ENCODE peak calls at places on chromosome 2, in eight cellular contexts. One of them, this sample, is unnamed.

GRCh38 chr2:144241801-144242200 is 278.1 kb downstream of the ZEB2 start:
- DNase-seq in colonic mucosa: no peak
- DNase-seq in OCI-LY7: peak
- DNase-seq in IMR-90: no peak
- DNase-seq in RWPE1: no peak
- DNase-seq in uterus: no peak
- DNase-seq in AG04450: no peak
- DNase-seq in neural crest cell: no peak
- DNase-seq in this sample: no peak

GRCh38 chr2:194553969-194554368 is 1103.1 kb upstream of the SLC39A10 start:
- DNase-seq in colonic mucosa: no peak
- DNase-seq in IMR-90: no peak
- DNase-seq in AG04450: no peak
- DNase-seq in uterus: no peak
- DNase-seq in RWPE1: no peak
- DNase-seq in neural crest cell: no peak
- DNase-seq in OCI-LY7: no peak
- DNase-seq in this sample: no peak

GRCh38 chr2:102664439-102665042 is 45.2 kb downstream of the SLC9A2 start:
- DNase-seq in IMR-90: peak
- DNase-seq in colonic mucosa: peak
- DNase-seq in uterus: no peak
- DNase-seq in OCI-LY7: no peak
- DNase-seq in RWPE1: peak
- DNase-seq in AG04450: no peak
- DNase-seq in neural crest cell: no peak
- DNase-seq in this sample: no peak

GRCh38 chr2:73418343-73418742 is 32.7 kb downstream of the ALMS1 start:
- DNase-seq in neural crest cell: no peak
- DNase-seq in OCI-LY7: no peak
- DNase-seq in IMR-90: peak
- DNase-seq in AG04450: peak
- DNase-seq in colonic mucosa: peak
- DNase-seq in RWPE1: no peak
- DNase-seq in uterus: peak
- DNase-seq in this sample: no peak

GRCh38 chr2:207090389-207090788 is 75.4 kb downstream of the KLF7 start:
- DNase-seq in neural crest cell: no peak
- DNase-seq in uterus: no peak
- DNase-seq in OCI-LY7: no peak
- DNase-seq in IMR-90: no peak
- DNase-seq in AG04450: no peak
- DNase-seq in RWPE1: no peak
- DNase-seq in colonic mucosa: no peak
- DNase-seq in this sample: no peak

GRCh38 chr2:135256531-135257258 is 204.6 kb downstream of the RAB3GAP1 start:
- DNase-seq in OCI-LY7: no peak
- DNase-seq in neural crest cell: no peak
- DNase-seq in colonic mucosa: no peak
- DNase-seq in IMR-90: peak
- DNase-seq in uterus: no peak
- DNase-seq in RWPE1: no peak
- DNase-seq in AG04450: no peak
- DNase-seq in this sample: no peak

GRCh38 chr2:11473604-11474440 is 7.9 kb upstream of the E2F6 start:
- DNase-seq in RWPE1: no peak
- DNase-seq in OCI-LY7: no peak
- DNase-seq in IMR-90: no peak
- DNase-seq in neural crest cell: peak
- DNase-seq in colonic mucosa: no peak
- DNase-seq in AG04450: no peak
- DNase-seq in uterus: no peak
- DNase-seq in this sample: no peak

GRCh38 chr2:4937550-4937949 is 754.6 kb upstream of the SOX11 start:
- DNase-seq in uterus: no peak
- DNase-seq in IMR-90: no peak
- DNase-seq in OCI-LY7: no peak
- DNase-seq in AG04450: no peak
- DNase-seq in colonic mucosa: no peak
- DNase-seq in neural crest cell: no peak
- DNase-seq in RWPE1: no peak
- DNase-seq in this sample: no peak

GRCh38 chr2:88832256-88832991 is 141.0 kb downstream of the RPIA start:
- DNase-seq in uterus: no peak
- DNase-seq in IMR-90: no peak
- DNase-seq in RWPE1: no peak
- DNase-seq in neural crest cell: no peak
- DNase-seq in AG04450: no peak
- DNase-seq in OCI-LY7: peak
- DNase-seq in colonic mucosa: no peak
- DNase-seq in this sample: no peak

GRCh38 chr2:218370410-218371063 is 11.5 kb upstream of the SLC11A1 start:
- DNase-seq in neural crest cell: no peak
- DNase-seq in uterus: peak
- DNase-seq in OCI-LY7: peak
- DNase-seq in RWPE1: no peak
- DNase-seq in AG04450: peak
- DNase-seq in colonic mucosa: no peak
- DNase-seq in IMR-90: peak
- DNase-seq in this sample: no peak

GRCh38 chr2:227472265-227473018 is 486 bp downstream of the AGFG1 start:
- DNase-seq in IMR-90: no peak
- DNase-seq in OCI-LY7: peak
- DNase-seq in uterus: no peak
- DNase-seq in neural crest cell: peak
- DNase-seq in colonic mucosa: peak
- DNase-seq in AG04450: no peak
- DNase-seq in RWPE1: peak
- DNase-seq in this sample: peak

GRCh38 chr2:162477011-162477410 is 133.1 kb downstream of the GCA start:
- DNase-seq in neural crest cell: no peak
- DNase-seq in IMR-90: no peak
- DNase-seq in AG04450: no peak
- DNase-seq in RWPE1: no peak
- DNase-seq in colonic mucosa: no peak
- DNase-seq in uterus: no peak
- DNase-seq in OCI-LY7: no peak
- DNase-seq in this sample: no peak

GRCh38 chr2:31265234-31265633 is 31.3 kb downstream of the EHD3 start:
- DNase-seq in uterus: no peak
- DNase-seq in colonic mucosa: no peak
- DNase-seq in AG04450: no peak
- DNase-seq in neural crest cell: no peak
- DNase-seq in OCI-LY7: no peak
- DNase-seq in RWPE1: no peak
- DNase-seq in IMR-90: no peak
- DNase-seq in this sample: no peak

GRCh38 chr2:31266804-31267203 is 32.9 kb downstream of the EHD3 start:
- DNase-seq in uterus: no peak
- DNase-seq in colonic mucosa: no peak
- DNase-seq in OCI-LY7: no peak
- DNase-seq in RWPE1: no peak
- DNase-seq in neural crest cell: no peak
- DNase-seq in IMR-90: no peak
- DNase-seq in AG04450: no peak
- DNase-seq in this sample: no peak

GRCh38 chr2:31267437-31268120 is 33.6 kb downstream of the EHD3 start:
- DNase-seq in RWPE1: no peak
- DNase-seq in IMR-90: no peak
- DNase-seq in uterus: no peak
- DNase-seq in colonic mucosa: no peak
- DNase-seq in AG04450: no peak
- DNase-seq in OCI-LY7: no peak
- DNase-seq in neural crest cell: no peak
- DNase-seq in this sample: no peak

GRCh38 chr2:31260870-31261269 is 26.9 kb downstream of the EHD3 start:
- DNase-seq in neural crest cell: no peak
- DNase-seq in OCI-LY7: no peak
- DNase-seq in RWPE1: no peak
- DNase-seq in uterus: no peak
- DNase-seq in AG04450: no peak
- DNase-seq in IMR-90: no peak
- DNase-seq in colonic mucosa: no peak
- DNase-seq in this sample: no peak

DNA sequence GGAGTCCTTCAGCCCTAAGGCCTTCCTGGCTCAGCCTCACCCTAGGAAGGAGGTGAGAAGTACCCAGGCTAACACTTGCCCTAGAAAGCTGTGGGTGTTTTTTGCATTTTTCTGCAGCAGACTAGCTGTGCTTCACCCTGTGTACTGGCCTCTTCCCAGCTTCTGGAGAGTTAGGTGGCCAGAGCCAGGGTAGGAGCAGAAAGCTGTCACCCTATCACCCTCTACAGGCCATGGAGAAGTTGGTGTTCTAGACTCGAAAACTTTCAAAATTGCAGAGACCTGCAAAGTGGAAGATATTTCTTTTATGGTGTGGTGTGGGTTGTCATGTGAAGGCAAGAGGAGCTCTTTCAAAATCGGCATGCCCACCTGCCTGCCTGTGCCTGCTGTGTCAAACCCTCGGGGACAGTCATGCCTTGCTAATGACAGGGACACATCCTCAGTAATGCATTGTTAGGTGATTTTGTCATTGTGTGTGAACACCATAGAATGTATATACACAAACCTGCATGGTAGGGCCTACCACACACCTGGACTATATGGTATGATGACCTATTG is 29.8 kb downstream of the EHD3 start:
- DNase-seq in neural crest cell: no peak
- DNase-seq in IMR-90: no peak
- DNase-seq in AG04450: no peak
- DNase-seq in uterus: no peak
- DNase-seq in RWPE1: no peak
- DNase-seq in colonic mucosa: no peak
- DNase-seq in OCI-LY7: peak
- DNase-seq in this sample: no peak
- TF ChIP-seq CTCF in neural crest cell: no peak
- TF ChIP-seq CTCF in IMR-90: no peak
- TF ChIP-seq CTCF in AG04450: no peak
- TF ChIP-seq CTCF in uterus: no peak
- TF ChIP-seq CTCF in RWPE1: no peak
- TF ChIP-seq CTCF in colonic mucosa: no peak
- TF ChIP-seq CTCF in OCI-LY7: peak
- TF ChIP-seq CTCF in this sample: no peak

GRCh38 chr2:196808281-196808680 is 874 bp downstream of the C2orf66 start:
- DNase-seq in AG04450: no peak
- DNase-seq in colonic mucosa: no peak
- DNase-seq in OCI-LY7: peak
- DNase-seq in neural crest cell: no peak
- DNase-seq in RWPE1: no peak
- DNase-seq in uterus: no peak
- DNase-seq in IMR-90: no peak
- DNase-seq in this sample: no peak
- TF ChIP-seq CTCF in AG04450: no peak
- TF ChIP-seq CTCF in colonic mucosa: no peak
- TF ChIP-seq CTCF in OCI-LY7: peak
- TF ChIP-seq CTCF in neural crest cell: no peak
- TF ChIP-seq CTCF in RWPE1: no peak
- TF ChIP-seq CTCF in uterus: no peak
- TF ChIP-seq CTCF in IMR-90: no peak
- TF ChIP-seq CTCF in this sample: peak

GRCh38 chr2:209423562-209424541 is at the start of gene MAP2:
- DNase-seq in neural crest cell: peak
- DNase-seq in IMR-90: peak
- DNase-seq in OCI-LY7: peak
- DNase-seq in RWPE1: peak
- DNase-seq in AG04450: peak
- DNase-seq in colonic mucosa: peak
- DNase-seq in uterus: peak
- DNase-seq in this sample: peak

GRCh38 chr2:209422191-209422754 is 1.6 kb upstream of the MAP2 start:
- DNase-seq in OCI-LY7: no peak
- DNase-seq in IMR-90: no peak
- DNase-seq in neural crest cell: no peak
- DNase-seq in uterus: no peak
- DNase-seq in AG04450: no peak
- DNase-seq in RWPE1: no peak
- DNase-seq in colonic mucosa: no peak
- DNase-seq in this sample: no peak

GRCh38 chr2:209426432-209426831 is 2.6 kb downstream of the MAP2 start:
- DNase-seq in IMR-90: no peak
- DNase-seq in uterus: no peak
- DNase-seq in AG04450: no peak
- DNase-seq in OCI-LY7: no peak
- DNase-seq in colonic mucosa: no peak
- DNase-seq in RWPE1: peak
- DNase-seq in neural crest cell: no peak
- DNase-seq in this sample: no peak

DNA sequence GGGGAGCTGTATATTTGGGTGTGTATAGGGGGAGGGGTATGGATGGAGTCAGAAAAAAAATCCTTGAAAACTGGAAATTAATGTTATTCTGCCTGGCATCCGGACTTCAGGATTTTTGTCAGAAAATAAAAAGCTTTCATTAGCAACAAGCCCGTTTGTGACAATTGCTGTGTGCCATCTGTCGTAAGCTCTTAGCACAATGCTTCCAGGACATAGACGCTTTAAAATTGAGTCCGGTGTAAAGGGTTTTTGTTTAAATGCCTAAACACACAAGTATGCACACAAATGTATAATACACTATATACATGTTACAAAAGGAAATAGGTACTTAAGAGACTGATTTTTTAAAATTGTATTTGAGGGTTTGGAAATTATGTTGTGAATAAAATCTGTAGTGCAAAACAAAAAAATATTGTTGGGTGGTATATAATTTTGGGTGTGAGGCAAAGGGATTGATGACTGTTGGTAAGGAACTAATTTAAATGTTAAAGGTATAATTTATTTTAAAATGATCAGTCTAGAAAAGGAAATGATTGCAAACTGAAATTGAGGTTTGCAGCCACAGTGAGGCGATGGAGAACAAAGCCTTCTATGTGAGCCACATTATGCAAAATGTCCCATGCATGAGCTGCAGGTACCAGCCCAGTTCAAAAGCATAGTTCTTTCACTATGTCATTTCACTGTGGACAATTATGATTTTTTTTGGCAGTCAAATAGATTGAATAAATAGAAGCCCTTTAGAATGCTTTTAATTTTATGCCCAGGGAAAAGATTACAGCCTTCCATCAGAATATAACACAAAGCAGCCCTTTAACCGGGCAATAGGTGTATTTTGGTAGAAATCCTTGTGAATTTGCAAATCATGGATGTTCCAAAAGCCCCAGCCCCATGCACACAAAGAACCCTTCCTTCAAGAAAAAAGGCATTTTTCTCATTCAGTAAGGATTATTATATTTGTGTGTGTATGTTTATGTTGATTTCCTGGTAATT is 1.5 kb downstream of the MAP2 start:
- DNase-seq in AG04450: no peak
- DNase-seq in neural crest cell: peak
- DNase-seq in RWPE1: peak
- DNase-seq in OCI-LY7: no peak
- DNase-seq in uterus: no peak
- DNase-seq in IMR-90: peak
- DNase-seq in colonic mucosa: no peak
- DNase-seq in this sample: no peak
- TF ChIP-seq CTCF in AG04450: peak
- TF ChIP-seq CTCF in neural crest cell: peak
- TF ChIP-seq CTCF in RWPE1: peak
- TF ChIP-seq CTCF in OCI-LY7: peak
- TF ChIP-seq CTCF in uterus: peak
- TF ChIP-seq CTCF in IMR-90: peak
- TF ChIP-seq CTCF in colonic mucosa: no peak
- TF ChIP-seq CTCF in this sample: peak

GRCh38 chr2:142682528-142682927 is 194.9 kb upstream of the KYNU start:
- DNase-seq in colonic mucosa: no peak
- DNase-seq in IMR-90: peak
- DNase-seq in OCI-LY7: no peak
- DNase-seq in uterus: no peak
- DNase-seq in RWPE1: peak
- DNase-seq in neural crest cell: no peak
- DNase-seq in AG04450: no peak
- DNase-seq in this sample: no peak
- TF ChIP-seq CTCF in colonic mucosa: no peak
- TF ChIP-seq CTCF in IMR-90: peak
- TF ChIP-seq CTCF in OCI-LY7: peak
- TF ChIP-seq CTCF in uterus: no peak
- TF ChIP-seq CTCF in RWPE1: no peak
- TF ChIP-seq CTCF in neural crest cell: no peak
- TF ChIP-seq CTCF in AG04450: peak
- TF ChIP-seq CTCF in this sample: peak